ENCODE peak calls at places on chromosome 16, in six cellular contexts. V is A549, T is K562, K is HepG2, Y is GM12878, J is endothelial cell of umbilical vein. E is an unnamed sample.

GRCh38 chr16:16092925-16093624 is 130.2 kb downstream of the ABCC6 start:
- DNase-seq in V (no peak), T (no peak), K (no peak), Y (no peak), J (no peak), E (no peak)

GRCh38 chr16:51971184-51971583 is 575.8 kb downstream of the TOX3 start:
- DNase-seq in V (peak), T (no peak), K (no peak), Y (no peak), J (no peak), E (peak)

GRCh38 chr16:12017583-12017982 is 41.0 kb downstream of the SNX29 start:
- DNase-seq in V (no peak), T (no peak), K (no peak), Y (no peak), J (no peak), E (no peak)

GRCh38 chr16:77117687-77118086 is 73.3 kb upstream of the MON1B start:
- DNase-seq in V (no peak), T (no peak), K (no peak), Y (no peak), J (no peak), E (no peak)

GRCh38 chr16:27177031-27177774 is 26.1 kb upstream of the KDM8 start:
- DNase-seq in V (peak), T (no peak), K (no peak), Y (no peak), J (peak), E (no peak)

GRCh38 chr16:1832831-1833454 is 5.9 kb downstream of the FAHD1 start:
- DNase-seq in V (no peak), T (peak), K (peak), Y (no peak), J (no peak), E (no peak)

GRCh38 chr16:85794696-85795095 is 4.6 kb downstream of the EMC8 start:
- DNase-seq in V (no peak), T (no peak), K (no peak), Y (no peak), J (no peak), E (no peak)

GRCh38 chr16:53369921-53370320 is 64.3 kb upstream of the RBL2 start:
- DNase-seq in V (peak), T (no peak), K (no peak), Y (no peak), J (no peak), E (peak)

GRCh38 chr16:87578531-87578930 is 23.8 kb upstream of the JPH3 start:
- DNase-seq in V (no peak), T (no peak), K (no peak), Y (no peak), J (no peak), E (no peak)

GRCh38 chr16:1950047-1950446 is 4.4 kb downstream of the RPL3L start:
- DNase-seq in V (no peak), T (no peak), K (no peak), Y (no peak), J (no peak), E (no peak)

GRCh38 chr16:66133641-66134402 is 232.7 kb upstream of the CDH5 start:
- DNase-seq in V (no peak), T (no peak), K (no peak), Y (no peak), J (no peak), E (no peak)

GRCh38 chr16:4323845-4324478 is 8.1 kb downstream of the GLIS2 start:
- DNase-seq in V (peak), T (peak), K (no peak), Y (no peak), J (no peak), E (no peak)

GRCh38 chr16:71896688-71897368 is 1.5 kb downstream of the IST1 start:
- DNase-seq in V (no peak), T (no peak), K (no peak), Y (no peak), J (no peak), E (peak)

GRCh38 chr16:67431805-67432476 is 1.0 kb downstream of the HSD11B2 start:
- DNase-seq in V (no peak), T (no peak), K (no peak), Y (no peak), J (no peak), E (no peak)

GRCh38 chr16:78045865-78046581 is 23.7 kb downstream of the CLEC3A start:
- DNase-seq in V (peak), T (peak), K (peak), Y (no peak), J (peak), E (peak)

GRCh38 chr16:8109510-8110369 is 480.6 kb downstream of the TMEM114 start:
- DNase-seq in V (peak), T (peak), K (no peak), Y (no peak), J (no peak), E (no peak)

GRCh38 chr16:56281256-56281805 is 90.0 kb downstream of the GNAO1 start:
- DNase-seq in V (no peak), T (peak), K (peak), Y (no peak), J (no peak), E (peak)

GRCh38 chr16:19323596-19323995 is 38.1 kb downstream of the CLEC19A start:
- DNase-seq in V (no peak), T (no peak), K (no peak), Y (no peak), J (no peak), E (no peak)

GRCh38 chr16:74226361-74226979 is 70.1 kb upstream of the PSMD7 start:
- DNase-seq in V (peak), T (no peak), K (no peak), Y (no peak), J (peak), E (peak)

DNA sequence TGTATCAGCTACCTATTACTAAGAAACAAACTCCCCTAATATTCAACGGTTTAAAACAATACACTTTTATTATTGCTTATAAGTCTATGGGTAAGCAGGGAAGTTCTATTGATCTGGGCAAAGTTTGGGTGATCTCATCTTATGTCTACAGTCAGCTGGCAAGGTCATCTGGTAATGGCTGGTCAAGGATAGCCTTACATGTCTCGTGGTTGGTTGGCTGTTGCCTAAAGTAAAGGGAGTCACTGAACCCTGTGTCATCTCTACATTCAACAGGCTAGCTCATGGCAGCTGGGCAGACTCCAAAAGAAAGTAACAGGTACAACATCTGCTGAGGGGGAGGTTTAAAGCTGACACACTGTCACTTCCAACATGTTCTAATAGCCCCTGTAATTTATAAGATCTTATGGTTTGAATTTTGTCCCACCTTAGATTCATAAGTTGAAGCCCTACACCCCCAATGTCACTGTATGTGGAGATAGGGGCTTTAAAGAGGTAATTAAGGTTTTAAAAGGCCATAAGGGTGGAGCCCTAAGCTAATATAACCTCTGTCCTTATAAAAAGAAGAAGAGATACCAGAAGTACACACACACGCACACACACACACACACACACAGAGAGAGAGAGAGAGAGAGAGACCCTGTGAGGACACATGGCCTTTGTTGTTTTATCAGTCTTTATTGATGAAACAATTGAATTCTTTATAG is 419.1 kb downstream of the NPIPA8 start:
- DNase-seq in V (no peak), T (no peak), K (peak), Y (no peak), J (no peak), E (no peak)
- TF ChIP-seq MAX in V (no peak), T (no peak), K (no peak), Y (no peak), J (no peak), E (no peak)

GRCh38 chr16:76108460-76108859 is 168.7 kb upstream of the CNTNAP4 start:
- DNase-seq in V (no peak), T (no peak), K (no peak), Y (no peak), J (no peak), E (no peak)
- TF ChIP-seq MYC in V (no peak), T (no peak), K (no peak), Y (no peak), J (no peak), E (no peak)

GRCh38 chr16:88706288-88706964 is at the start of the genes CTU2 and RNF166:
- DNase-seq in V (peak), T (peak), K (peak), Y (peak), J (peak), E (peak)
- TF ChIP-seq POLR2A in V (peak), T (no peak), K (no peak), Y (peak), J (peak), E (peak)

DNA sequence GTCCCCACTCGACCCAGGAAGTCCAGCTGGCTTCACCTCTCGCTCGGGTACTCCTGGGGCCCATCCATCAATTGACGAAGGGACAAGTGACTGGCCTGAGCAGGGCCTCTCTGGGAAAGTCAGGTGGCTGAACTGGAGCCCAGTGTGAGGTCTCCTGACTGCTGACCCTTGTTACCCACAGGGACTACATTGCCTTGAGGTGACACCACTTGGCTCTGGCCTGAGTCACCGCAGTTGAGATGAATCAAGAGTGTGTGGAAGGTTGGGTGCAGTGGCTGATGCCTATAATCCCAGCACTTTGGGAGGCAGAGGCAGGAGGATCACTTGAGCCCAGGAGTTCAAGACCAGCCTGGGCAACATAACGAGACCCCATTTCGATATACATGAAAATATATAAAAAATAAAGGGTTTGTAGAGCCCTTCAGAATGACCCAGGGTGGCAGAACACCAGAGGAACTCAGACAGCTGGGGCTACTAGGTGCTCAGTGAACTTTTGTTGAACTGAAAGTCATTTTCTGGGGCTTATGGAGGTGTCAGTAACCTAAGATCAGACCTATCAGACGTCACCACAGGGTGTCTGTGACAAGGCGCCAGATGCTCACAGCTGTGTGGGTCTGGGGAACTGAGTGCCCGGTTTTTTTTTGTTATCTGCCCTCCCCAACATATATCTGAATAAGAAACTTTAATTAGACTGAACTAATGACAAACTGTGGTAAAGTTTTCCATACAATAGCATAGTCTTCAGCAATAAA is 14.8 kb upstream of the ZFP90 start:
- DNase-seq in V (no peak), T (no peak), K (no peak), Y (no peak), J (no peak), E (no peak)
- TF ChIP-seq MAX in V (no peak), T (no peak), K (no peak), Y (no peak), J (no peak), E (no peak)

GRCh38 chr16:55035037-55035436 is 104.4 kb downstream of the IRX5 start:
- DNase-seq in V (peak), T (peak), K (peak), Y (no peak), J (no peak), E (peak)
- TF ChIP-seq MYC in V (no peak), T (no peak), K (no peak), Y (no peak), J (no peak), E (no peak)

GRCh38 chr16:638034-638543 is 2.0 kb upstream of the METTL26 start:
- DNase-seq in V (no peak), T (no peak), K (no peak), Y (no peak), J (no peak), E (no peak)

GRCh38 chr16:635573-636205 is 416 bp downstream of the METTL26 start:
- DNase-seq in V (no peak), T (peak), K (no peak), Y (no peak), J (no peak), E (peak)

GRCh38 chr16:637081-638018 is 1.2 kb upstream of the METTL26 start:
- DNase-seq in V (peak), T (peak), K (peak), Y (no peak), J (no peak), E (peak)

GRCh38 chr16:634996-635395 is 1.1 kb downstream of the METTL26 start:
- DNase-seq in V (no peak), T (no peak), K (no peak), Y (no peak), J (no peak), E (no peak)

DNA sequence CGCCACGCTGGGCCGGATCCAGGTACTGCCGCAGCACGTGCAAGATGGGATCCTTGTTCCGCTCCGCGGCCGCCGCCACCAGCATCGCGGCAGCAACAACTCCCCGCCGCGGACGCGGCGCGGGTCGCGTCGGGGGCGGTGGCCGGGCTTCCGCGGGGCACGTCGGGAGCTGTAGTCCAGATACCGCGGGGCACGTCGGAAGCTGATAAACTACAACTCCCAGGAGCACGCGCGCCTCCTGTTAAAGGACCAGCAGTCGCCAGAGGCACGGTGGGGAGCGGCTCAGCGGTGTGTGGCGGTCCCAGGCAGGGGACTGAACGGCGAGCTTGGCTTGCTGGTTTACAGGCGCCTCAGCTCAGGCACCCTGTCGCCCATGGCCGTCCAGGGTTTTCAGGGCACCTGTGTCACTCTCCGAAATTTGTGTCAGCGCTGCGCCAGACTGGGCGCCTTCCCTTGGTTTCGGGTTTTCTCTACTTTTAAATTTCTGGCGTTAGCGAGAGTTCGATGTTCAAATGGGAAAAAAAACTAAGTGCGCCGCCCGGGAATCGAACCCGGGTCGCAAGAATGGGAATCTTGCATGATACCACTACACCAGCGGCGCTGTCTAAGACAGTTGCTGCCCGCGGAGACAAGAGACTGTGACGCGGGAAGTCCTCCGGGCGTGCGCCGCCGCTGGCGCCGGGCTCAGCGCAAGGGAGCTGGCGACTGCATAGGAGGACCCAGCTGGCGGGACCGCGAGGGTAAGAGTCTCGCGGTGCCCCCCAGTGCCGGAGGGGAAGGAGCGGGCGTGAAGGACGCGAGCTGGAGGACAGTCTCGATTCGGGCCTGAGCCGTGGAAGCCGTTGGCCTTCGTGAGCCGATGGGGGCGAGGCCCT is at the start of gene METTL26:
- DNase-seq in V (peak), T (peak), K (peak), Y (peak), J (peak), E (peak)
- TF ChIP-seq POLR2A in V (peak), T (peak), K (peak), Y (peak), J (peak), E (peak)

GRCh38 chr16:81142864-81143263 is 46.7 kb upstream of the GCSH start:
- DNase-seq in V (no peak), T (no peak), K (no peak), Y (no peak), J (no peak), E (no peak)

GRCh38 chr16:81143921-81144471 is 47.8 kb upstream of the GCSH start:
- DNase-seq in V (peak), T (no peak), K (peak), Y (no peak), J (no peak), E (no peak)

GRCh38 chr16:81151648-81152047 is 55.5 kb upstream of the GCSH start:
- DNase-seq in V (no peak), T (no peak), K (no peak), Y (no peak), J (no peak), E (no peak)

GRCh38 chr16:81149614-81150013 is 53.4 kb upstream of the GCSH start:
- DNase-seq in V (no peak), T (no peak), K (no peak), Y (no peak), J (no peak), E (no peak)

GRCh38 chr16:81148277-81148676 is 52.1 kb upstream of the GCSH start:
- DNase-seq in V (no peak), T (no peak), K (no peak), Y (no peak), J (no peak), E (no peak)
- TF ChIP-seq MAX in V (no peak), T (no peak), K (no peak), Y (no peak), J (no peak), E (no peak)

GRCh38 chr16:29116980-29117379 is 132.1 kb downstream of the LAT start:
- DNase-seq in V (no peak), T (no peak), K (no peak), Y (no peak), J (no peak), E (no peak)

GRCh38 chr16:29107299-29107698 is 122.4 kb downstream of the LAT start:
- DNase-seq in V (no peak), T (peak), K (no peak), Y (no peak), J (no peak), E (no peak)

GRCh38 chr16:29114476-29115012 is 129.7 kb downstream of the LAT start:
- DNase-seq in V (no peak), T (no peak), K (no peak), Y (no peak), J (no peak), E (no peak)

DNA sequence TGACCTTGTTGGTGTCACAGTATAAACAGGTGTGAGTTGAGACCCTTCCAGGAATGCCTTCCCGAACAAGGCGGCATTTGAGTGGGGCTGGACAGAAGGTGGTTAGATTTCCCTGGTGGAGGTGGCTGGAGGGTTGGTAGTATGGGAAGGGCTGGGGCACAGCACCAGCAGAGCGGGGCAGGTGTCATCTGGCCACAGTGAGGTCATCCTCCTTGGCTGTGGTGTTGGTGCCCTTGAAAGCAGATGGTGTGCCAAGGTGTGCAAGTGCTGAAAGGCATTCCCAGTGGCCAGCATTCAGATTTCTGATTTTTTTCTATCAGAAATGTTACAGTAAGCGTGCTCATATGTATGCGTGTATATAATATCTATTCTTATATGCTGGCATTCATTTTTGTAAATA is 126.6 kb downstream of the LAT start:
- DNase-seq in V (no peak), T (no peak), K (no peak), Y (no peak), J (no peak), E (no peak)
- TF ChIP-seq MYC in V (no peak), T (no peak), K (no peak), Y (no peak), J (no peak), E (no peak)

E was measured in NB4.